ENCODE peak calls at places on chromosomes 16 and 17, in seven cellular contexts. F, N, T, E, B, L and Q are unnamed samples.

GRCh38 chr17:17849863-17850373 is 13.1 kb upstream of the SREBF1 start:
- DNase-seq in N (peak), E (no peak), B (no peak), T (peak), F (peak), L (no peak), Q (no peak)

GRCh38 chr17:14918540-14918939 is 346.6 kb downstream of the PMP22 start:
- DNase-seq in F (no peak), N (no peak), L (no peak), E (no peak), B (no peak), T (peak), Q (no peak)

GRCh38 chr16:2204727-2205103 is 539 bp upstream of the MLST8 start:
- DNase-seq in L (no peak), B (no peak), F (no peak), N (no peak), E (no peak), T (no peak), Q (no peak)

GRCh38 chr16:53999123-53999522 is 287.5 kb downstream of the IRX3 start:
- DNase-seq in N (no peak), L (no peak), B (no peak), F (no peak), E (no peak), T (no peak), Q (no peak)

GRCh38 chr17:83186751-83187421 is 107.5 kb downstream of the METRNL start:
- DNase-seq in T (no peak), B (no peak), E (no peak), L (no peak), N (no peak), F (no peak), Q (no peak)

GRCh38 chr16:64907844-64908243 is 214.0 kb downstream of the CDH11 start:
- DNase-seq in L (no peak), N (no peak), E (no peak), T (no peak), F (no peak), B (no peak), Q (no peak)

GRCh38 chr16:71260995-71261394 is 28.2 kb downstream of the CMTR2 start:
- DNase-seq in T (no peak), F (no peak), B (no peak), E (no peak), L (no peak), N (no peak), Q (no peak)

GRCh38 chr17:72387487-72387886 is 266.7 kb downstream of the SOX9 start:
- DNase-seq in E (no peak), T (peak), L (peak), B (no peak), F (no peak), N (no peak), Q (no peak)

GRCh38 chr16:51242281-51242994 is 91.4 kb upstream of the SALL1 start:
- DNase-seq in T (no peak), B (no peak), F (no peak), E (no peak), N (no peak), L (no peak), Q (no peak)

GRCh38 chr17:70060415-70060814 is 14.6 kb upstream of the KCNJ16 start:
- DNase-seq in N (no peak), L (no peak), F (no peak), E (no peak), T (no peak), B (no peak), Q (no peak)

GRCh38 chr17:75848523-75849303 is 4.5 kb upstream of the UNC13D start:
- DNase-seq in N (peak), F (peak), E (no peak), B (peak), T (peak), L (no peak), Q (peak)

GRCh38 chr17:17504341-17505140 is 8.3 kb upstream of the RASD1 start:
- DNase-seq in T (no peak), N (no peak), E (no peak), B (no peak), F (no peak), L (no peak), Q (peak)

GRCh38 chr17:76957600-76958464 is 89.6 kb downstream of the MGAT5B start:
- DNase-seq in E (no peak), T (no peak), L (peak), N (no peak), F (no peak), B (no peak), Q (no peak)

GRCh38 chr17:17350491-17351355 is 47.5 kb downstream of the NT5M start:
- DNase-seq in N (no peak), T (peak), E (no peak), L (peak), F (no peak), B (peak), Q (no peak)

GRCh38 chr17:17044846-17045561 is 2.7 kb downstream of the MPRIP start:
- DNase-seq in L (peak), N (no peak), E (no peak), F (no peak), T (peak), B (peak), Q (peak)

GRCh38 chr16:88705076-88705684 is 1.0 kb downstream of the RNF166 start:
- DNase-seq in E (no peak), L (no peak), F (no peak), T (peak), B (no peak), N (no peak), Q (no peak)

GRCh38 chr16:81940781-81941560 is 70.3 kb downstream of the SDR42E1 start:
- DNase-seq in B (no peak), N (no peak), T (peak), L (peak), F (no peak), E (no peak), Q (no peak)

GRCh38 chr16:566475-567361 is at the start of gene NHLRC4:
- DNase-seq in T (peak), N (no peak), E (no peak), L (peak), F (no peak), B (peak), Q (peak)

GRCh38 chr17:34675143-34675542 is 95.8 kb downstream of the TMEM132E start:
- DNase-seq in E (no peak), L (no peak), N (no peak), F (no peak), T (no peak), B (no peak), Q (no peak)

GRCh38 chr16:25092489-25092888 is 19.1 kb upstream of the LCMT1 start:
- DNase-seq in E (no peak), N (no peak), F (no peak), B (no peak), T (no peak), L (no peak), Q (no peak)

GRCh38 chr17:8289103-8289397 is 580 bp downstream of the RANGRF start:
- DNase-seq in E (no peak), N (peak), L (no peak), B (no peak), T (no peak), F (no peak), Q (peak)

GRCh38 chr16:79169239-79169638 is 431.3 kb downstream of the MAF start:
- DNase-seq in E (no peak), L (no peak), N (no peak), F (no peak), T (peak), B (no peak), Q (no peak)

GRCh38 chr16:3484328-3485096 is 10.8 kb downstream of the C16orf90 start:
- DNase-seq in B (no peak), L (no peak), N (no peak), F (no peak), T (no peak), E (no peak), Q (peak)

GRCh38 chr17:63039342-63039741 is 73.3 kb downstream of the TANC2 start:
- DNase-seq in N (no peak), E (no peak), L (no peak), F (no peak), B (no peak), T (no peak), Q (no peak)

GRCh38 chr17:59093702-59094231 is 12.9 kb downstream of the TRIM37 start:
- DNase-seq in E (no peak), T (peak), L (peak), N (no peak), B (no peak), F (no peak), Q (no peak)